ENCODE peak calls at places on chromosomes 2 and 18, in nine cellular contexts. One of them, this sample, is unnamed.

GRCh38 chr2:186648130-186648529 is 45.7 kb upstream of the FAM171B start:
- DNase-seq in heart right ventricle: no peak
- DNase-seq in mucosa of gallbladder: no peak
- DNase-seq in OCI-LY7: no peak
- DNase-seq in naive thymus-derived CD8-positive, alpha-beta T cell: no peak
- DNase-seq in epithelial cell of esophagus: no peak
- DNase-seq in kidney: no peak
- DNase-seq in breast epithelium: no peak
- DNase-seq in foreskin fibroblast: peak
- DNase-seq in this sample: no peak

GRCh38 chr2:226790006-226790405 is 9.6 kb downstream of the IRS1 start:
- DNase-seq in naive thymus-derived CD8-positive, alpha-beta T cell: no peak
- DNase-seq in epithelial cell of esophagus: no peak
- DNase-seq in mucosa of gallbladder: no peak
- DNase-seq in breast epithelium: no peak
- DNase-seq in heart right ventricle: no peak
- DNase-seq in foreskin fibroblast: no peak
- DNase-seq in kidney: no peak
- DNase-seq in OCI-LY7: no peak
- DNase-seq in this sample: no peak

GRCh38 chr2:27038012-27038411 is 5.2 kb downstream of the TMEM214 start:
- DNase-seq in kidney: no peak
- DNase-seq in naive thymus-derived CD8-positive, alpha-beta T cell: no peak
- DNase-seq in foreskin fibroblast: no peak
- DNase-seq in breast epithelium: no peak
- DNase-seq in epithelial cell of esophagus: no peak
- DNase-seq in OCI-LY7: no peak
- DNase-seq in heart right ventricle: no peak
- DNase-seq in mucosa of gallbladder: no peak
- DNase-seq in this sample: no peak

GRCh38 chr2:207131634-207132418 is 33.9 kb downstream of the KLF7 start:
- DNase-seq in foreskin fibroblast: no peak
- DNase-seq in OCI-LY7: no peak
- DNase-seq in breast epithelium: no peak
- DNase-seq in heart right ventricle: no peak
- DNase-seq in naive thymus-derived CD8-positive, alpha-beta T cell: no peak
- DNase-seq in epithelial cell of esophagus: no peak
- DNase-seq in kidney: no peak
- DNase-seq in mucosa of gallbladder: no peak
- DNase-seq in this sample: no peak

GRCh38 chr2:62845256-62845655 is 139.7 kb downstream of the EHBP1 start:
- DNase-seq in OCI-LY7: no peak
- DNase-seq in kidney: no peak
- DNase-seq in heart right ventricle: no peak
- DNase-seq in foreskin fibroblast: no peak
- DNase-seq in epithelial cell of esophagus: no peak
- DNase-seq in breast epithelium: no peak
- DNase-seq in naive thymus-derived CD8-positive, alpha-beta T cell: no peak
- DNase-seq in mucosa of gallbladder: no peak
- DNase-seq in this sample: no peak

GRCh38 chr18:48605408-48605845 is 66.6 kb downstream of the CTIF start:
- DNase-seq in mucosa of gallbladder: no peak
- DNase-seq in foreskin fibroblast: peak
- DNase-seq in epithelial cell of esophagus: peak
- DNase-seq in heart right ventricle: no peak
- DNase-seq in breast epithelium: no peak
- DNase-seq in OCI-LY7: peak
- DNase-seq in naive thymus-derived CD8-positive, alpha-beta T cell: no peak
- DNase-seq in kidney: peak
- DNase-seq in this sample: no peak

GRCh38 chr2:170973225-170973491 is 44.1 kb downstream of the GORASP2 start:
- DNase-seq in breast epithelium: no peak
- DNase-seq in mucosa of gallbladder: no peak
- DNase-seq in naive thymus-derived CD8-positive, alpha-beta T cell: no peak
- DNase-seq in OCI-LY7: no peak
- DNase-seq in foreskin fibroblast: no peak
- DNase-seq in heart right ventricle: no peak
- DNase-seq in epithelial cell of esophagus: no peak
- DNase-seq in kidney: no peak
- DNase-seq in this sample: no peak

GRCh38 chr2:216004408-216005283 is 8.7 kb downstream of the MREG start:
- DNase-seq in naive thymus-derived CD8-positive, alpha-beta T cell: no peak
- DNase-seq in epithelial cell of esophagus: no peak
- DNase-seq in kidney: no peak
- DNase-seq in foreskin fibroblast: no peak
- DNase-seq in mucosa of gallbladder: no peak
- DNase-seq in heart right ventricle: no peak
- DNase-seq in breast epithelium: no peak
- DNase-seq in OCI-LY7: no peak
- DNase-seq in this sample: no peak

GRCh38 chr2:235666240-235666781 is 172.5 kb downstream of the AGAP1 start:
- DNase-seq in epithelial cell of esophagus: peak
- DNase-seq in heart right ventricle: peak
- DNase-seq in OCI-LY7: no peak
- DNase-seq in naive thymus-derived CD8-positive, alpha-beta T cell: no peak
- DNase-seq in breast epithelium: no peak
- DNase-seq in kidney: no peak
- DNase-seq in foreskin fibroblast: peak
- DNase-seq in mucosa of gallbladder: peak
- DNase-seq in this sample: peak

GRCh38 chr2:158457092-158457825 is 507 bp downstream of the PKP4 start:
- DNase-seq in OCI-LY7: peak
- DNase-seq in mucosa of gallbladder: peak
- DNase-seq in foreskin fibroblast: peak
- DNase-seq in breast epithelium: peak
- DNase-seq in kidney: peak
- DNase-seq in heart right ventricle: peak
- DNase-seq in naive thymus-derived CD8-positive, alpha-beta T cell: peak
- DNase-seq in epithelial cell of esophagus: peak
- DNase-seq in this sample: peak

GRCh38 chr18:13628211-13628610 is 98.1 kb downstream of the FAM210A start:
- DNase-seq in mucosa of gallbladder: no peak
- DNase-seq in breast epithelium: peak
- DNase-seq in foreskin fibroblast: no peak
- DNase-seq in naive thymus-derived CD8-positive, alpha-beta T cell: no peak
- DNase-seq in epithelial cell of esophagus: no peak
- DNase-seq in heart right ventricle: no peak
- DNase-seq in kidney: no peak
- DNase-seq in OCI-LY7: no peak
- DNase-seq in this sample: no peak

GRCh38 chr2:240157147-240157470 is 16.7 kb upstream of the OTOS start:
- DNase-seq in breast epithelium: no peak
- DNase-seq in foreskin fibroblast: no peak
- DNase-seq in OCI-LY7: no peak
- DNase-seq in epithelial cell of esophagus: no peak
- DNase-seq in naive thymus-derived CD8-positive, alpha-beta T cell: no peak
- DNase-seq in kidney: peak
- DNase-seq in heart right ventricle: no peak
- DNase-seq in mucosa of gallbladder: no peak
- DNase-seq in this sample: no peak

GRCh38 chr2:239394346-239394945 is 6.4 kb downstream of the HDAC4 start:
- DNase-seq in naive thymus-derived CD8-positive, alpha-beta T cell: no peak
- DNase-seq in kidney: peak
- DNase-seq in mucosa of gallbladder: no peak
- DNase-seq in heart right ventricle: no peak
- DNase-seq in OCI-LY7: no peak
- DNase-seq in epithelial cell of esophagus: no peak
- DNase-seq in foreskin fibroblast: no peak
- DNase-seq in breast epithelium: no peak
- DNase-seq in this sample: no peak

GRCh38 chr2:37672104-37672869 is 845 bp upstream of the CDC42EP3 start:
- DNase-seq in OCI-LY7: peak
- DNase-seq in foreskin fibroblast: peak
- DNase-seq in heart right ventricle: peak
- DNase-seq in epithelial cell of esophagus: peak
- DNase-seq in naive thymus-derived CD8-positive, alpha-beta T cell: peak
- DNase-seq in mucosa of gallbladder: peak
- DNase-seq in breast epithelium: peak
- DNase-seq in kidney: peak
- DNase-seq in this sample: peak

GRCh38 chr2:17879137-17879912 is 858 bp downstream of the KCNS3 start:
- DNase-seq in epithelial cell of esophagus: peak
- DNase-seq in naive thymus-derived CD8-positive, alpha-beta T cell: no peak
- DNase-seq in kidney: peak
- DNase-seq in heart right ventricle: peak
- DNase-seq in foreskin fibroblast: peak
- DNase-seq in OCI-LY7: no peak
- DNase-seq in breast epithelium: peak
- DNase-seq in mucosa of gallbladder: peak
- DNase-seq in this sample: peak

GRCh38 chr2:150272404-150272803 is 215.1 kb downstream of the RND3 start:
- DNase-seq in kidney: no peak
- DNase-seq in OCI-LY7: no peak
- DNase-seq in epithelial cell of esophagus: no peak
- DNase-seq in breast epithelium: no peak
- DNase-seq in mucosa of gallbladder: no peak
- DNase-seq in foreskin fibroblast: peak
- DNase-seq in heart right ventricle: no peak
- DNase-seq in naive thymus-derived CD8-positive, alpha-beta T cell: no peak
- DNase-seq in this sample: no peak

GRCh38 chr2:71460595-71461303 is 7.4 kb downstream of the DYSF start:
- DNase-seq in kidney: no peak
- DNase-seq in mucosa of gallbladder: no peak
- DNase-seq in epithelial cell of esophagus: no peak
- DNase-seq in naive thymus-derived CD8-positive, alpha-beta T cell: no peak
- DNase-seq in OCI-LY7: peak
- DNase-seq in foreskin fibroblast: no peak
- DNase-seq in breast epithelium: no peak
- DNase-seq in heart right ventricle: no peak
- DNase-seq in this sample: no peak

GRCh38 chr2:28062867-28063266 is 172.3 kb downstream of the BABAM2 start:
- DNase-seq in breast epithelium: no peak
- DNase-seq in epithelial cell of esophagus: no peak
- DNase-seq in naive thymus-derived CD8-positive, alpha-beta T cell: no peak
- DNase-seq in OCI-LY7: no peak
- DNase-seq in mucosa of gallbladder: no peak
- DNase-seq in foreskin fibroblast: no peak
- DNase-seq in kidney: no peak
- DNase-seq in heart right ventricle: no peak
- DNase-seq in this sample: no peak

GRCh38 chr2:194333091-194333490 is 1323.9 kb upstream of the SLC39A10 start:
- DNase-seq in naive thymus-derived CD8-positive, alpha-beta T cell: no peak
- DNase-seq in foreskin fibroblast: no peak
- DNase-seq in OCI-LY7: no peak
- DNase-seq in kidney: no peak
- DNase-seq in mucosa of gallbladder: no peak
- DNase-seq in epithelial cell of esophagus: peak
- DNase-seq in breast epithelium: no peak
- DNase-seq in heart right ventricle: no peak
- DNase-seq in this sample: no peak

GRCh38 chr2:238024986-238025385 is 35.8 kb upstream of the SCLY start:
- DNase-seq in mucosa of gallbladder: no peak
- DNase-seq in breast epithelium: no peak
- DNase-seq in kidney: no peak
- DNase-seq in heart right ventricle: no peak
- DNase-seq in OCI-LY7: no peak
- DNase-seq in epithelial cell of esophagus: peak
- DNase-seq in foreskin fibroblast: peak
- DNase-seq in naive thymus-derived CD8-positive, alpha-beta T cell: no peak
- DNase-seq in this sample: peak

GRCh38 chr2:226168496-226169160 is 631.0 kb downstream of the IRS1 start:
- DNase-seq in breast epithelium: no peak
- DNase-seq in epithelial cell of esophagus: no peak
- DNase-seq in foreskin fibroblast: no peak
- DNase-seq in naive thymus-derived CD8-positive, alpha-beta T cell: no peak
- DNase-seq in heart right ventricle: no peak
- DNase-seq in kidney: no peak
- DNase-seq in OCI-LY7: no peak
- DNase-seq in mucosa of gallbladder: no peak
- DNase-seq in this sample: no peak

GRCh38 chr2:187264612-187265011 is 183.4 kb downstream of the CALCRL start:
- DNase-seq in OCI-LY7: no peak
- DNase-seq in breast epithelium: no peak
- DNase-seq in mucosa of gallbladder: no peak
- DNase-seq in foreskin fibroblast: no peak
- DNase-seq in kidney: no peak
- DNase-seq in naive thymus-derived CD8-positive, alpha-beta T cell: no peak
- DNase-seq in heart right ventricle: no peak
- DNase-seq in epithelial cell of esophagus: no peak
- DNase-seq in this sample: no peak

GRCh38 chr18:79493211-79493800 is 97.6 kb downstream of the NFATC1 start:
- DNase-seq in mucosa of gallbladder: no peak
- DNase-seq in heart right ventricle: no peak
- DNase-seq in OCI-LY7: no peak
- DNase-seq in kidney: peak
- DNase-seq in epithelial cell of esophagus: no peak
- DNase-seq in naive thymus-derived CD8-positive, alpha-beta T cell: no peak
- DNase-seq in breast epithelium: peak
- DNase-seq in foreskin fibroblast: no peak
- DNase-seq in this sample: no peak

GRCh38 chr18:8367217-8367988 is 241.8 kb upstream of the RAB12 start:
- DNase-seq in heart right ventricle: peak
- DNase-seq in OCI-LY7: no peak
- DNase-seq in naive thymus-derived CD8-positive, alpha-beta T cell: no peak
- DNase-seq in breast epithelium: no peak
- DNase-seq in foreskin fibroblast: peak
- DNase-seq in kidney: peak
- DNase-seq in mucosa of gallbladder: peak
- DNase-seq in epithelial cell of esophagus: peak
- DNase-seq in this sample: no peak

GRCh38 chr2:75403991-75404428 is 156.7 kb downstream of the EVA1A start:
- DNase-seq in breast epithelium: no peak
- DNase-seq in mucosa of gallbladder: no peak
- DNase-seq in heart right ventricle: peak
- DNase-seq in OCI-LY7: peak
- DNase-seq in epithelial cell of esophagus: peak
- DNase-seq in naive thymus-derived CD8-positive, alpha-beta T cell: no peak
- DNase-seq in foreskin fibroblast: peak
- DNase-seq in kidney: no peak
- DNase-seq in this sample: peak

GRCh38 chr2:159612255-159612901 is 4.0 kb downstream of the BAZ2B start:
- DNase-seq in naive thymus-derived CD8-positive, alpha-beta T cell: no peak
- DNase-seq in OCI-LY7: no peak
- DNase-seq in kidney: no peak
- DNase-seq in foreskin fibroblast: no peak
- DNase-seq in heart right ventricle: no peak
- DNase-seq in mucosa of gallbladder: no peak
- DNase-seq in breast epithelium: no peak
- DNase-seq in epithelial cell of esophagus: peak
- DNase-seq in this sample: no peak

GRCh38 chr2:179031731-179032408 is 18.1 kb downstream of the CCDC141 start:
- DNase-seq in mucosa of gallbladder: no peak
- DNase-seq in OCI-LY7: peak
- DNase-seq in foreskin fibroblast: peak
- DNase-seq in epithelial cell of esophagus: no peak
- DNase-seq in breast epithelium: no peak
- DNase-seq in kidney: no peak
- DNase-seq in heart right ventricle: no peak
- DNase-seq in naive thymus-derived CD8-positive, alpha-beta T cell: no peak
- DNase-seq in this sample: peak

GRCh38 chr2:85324639-85325465 is 2.9 kb downstream of the TGOLN2 start:
- DNase-seq in foreskin fibroblast: peak
- DNase-seq in kidney: no peak
- DNase-seq in heart right ventricle: no peak
- DNase-seq in OCI-LY7: no peak
- DNase-seq in epithelial cell of esophagus: peak
- DNase-seq in breast epithelium: no peak
- DNase-seq in naive thymus-derived CD8-positive, alpha-beta T cell: no peak
- DNase-seq in mucosa of gallbladder: peak
- DNase-seq in this sample: no peak

GRCh38 chr2:2014251-2014761 is 270.0 kb upstream of the PXDN start:
- DNase-seq in epithelial cell of esophagus: no peak
- DNase-seq in OCI-LY7: no peak
- DNase-seq in heart right ventricle: peak
- DNase-seq in foreskin fibroblast: no peak
- DNase-seq in mucosa of gallbladder: peak
- DNase-seq in kidney: no peak
- DNase-seq in naive thymus-derived CD8-positive, alpha-beta T cell: no peak
- DNase-seq in breast epithelium: no peak
- DNase-seq in this sample: no peak

GRCh38 chr2:9648821-9649220 is 18.0 kb upstream of the YWHAQ start:
- DNase-seq in heart right ventricle: no peak
- DNase-seq in mucosa of gallbladder: no peak
- DNase-seq in kidney: no peak
- DNase-seq in OCI-LY7: no peak
- DNase-seq in epithelial cell of esophagus: no peak
- DNase-seq in foreskin fibroblast: no peak
- DNase-seq in breast epithelium: no peak
- DNase-seq in naive thymus-derived CD8-positive, alpha-beta T cell: no peak
- DNase-seq in this sample: no peak

GRCh38 chr2:49836017-49836416 is 681.7 kb upstream of the FSHR start:
- DNase-seq in mucosa of gallbladder: no peak
- DNase-seq in heart right ventricle: no peak
- DNase-seq in kidney: no peak
- DNase-seq in foreskin fibroblast: no peak
- DNase-seq in OCI-LY7: no peak
- DNase-seq in epithelial cell of esophagus: no peak
- DNase-seq in naive thymus-derived CD8-positive, alpha-beta T cell: no peak
- DNase-seq in breast epithelium: no peak
- DNase-seq in this sample: no peak